ENCODE peak calls at places on chromosomes 6 and 20, in five cellular contexts. G is endodermal cell, C is heart right ventricle, J is uterus, F is small intestine. D is an unnamed sample.

GRCh38 chr6:170291271-170292110 is 613 bp upstream of the DLL1 start:
- DNase-seq in F (no peak), G (peak; percentile 91), J (peak; percentile 75), C (peak; percentile 82), D (peak; percentile 57)

GRCh38 chr6:154806804-154807203 is 73.6 kb downstream of the SCAF8 start:
- DNase-seq in F (no peak), G (no peak), J (no peak), C (no peak), D (no peak)

GRCh38 chr6:157054531-157054979 is 268.8 kb downstream of the TMEM242 start:
- DNase-seq in C (no peak), F (peak; percentile 71), G (no peak), J (no peak), D (no peak)

GRCh38 chr6:37667050-37667814 is 30.5 kb downstream of the MDGA1 start:
- DNase-seq in G (no peak), F (no peak), C (no peak), J (no peak), D (no peak)

GRCh38 chr6:37787216-37787615 is 32.3 kb upstream of the ZFAND3 start:
- DNase-seq in F (peak; percentile 23), C (no peak), J (no peak), G (no peak), D (no peak)

GRCh38 chr6:134658596-134658995 is 291.3 kb downstream of the ALDH8A1 start:
- DNase-seq in C (no peak), J (no peak), F (no peak), G (no peak), D (no peak)

GRCh38 chr6:148723484-148723883 is 23.3 kb upstream of the UST start:
- DNase-seq in J (no peak), G (no peak), C (no peak), F (no peak), D (no peak)

GRCh38 chr6:99348823-99349619 is 453 bp downstream of the FAXC start:
- DNase-seq in G (peak; percentile 86), C (no peak), F (no peak), J (peak; percentile 18), D (no peak)

GRCh38 chr6:75397806-75398465 is 95.7 kb downstream of the FILIP1 start:
- DNase-seq in J (no peak), C (no peak), F (no peak), G (no peak), D (no peak)

GRCh38 chr6:47147175-47147727 is 105.1 kb upstream of the ADGRF1 start:
- DNase-seq in G (no peak), C (no peak), F (no peak), J (no peak), D (no peak)

DNA sequence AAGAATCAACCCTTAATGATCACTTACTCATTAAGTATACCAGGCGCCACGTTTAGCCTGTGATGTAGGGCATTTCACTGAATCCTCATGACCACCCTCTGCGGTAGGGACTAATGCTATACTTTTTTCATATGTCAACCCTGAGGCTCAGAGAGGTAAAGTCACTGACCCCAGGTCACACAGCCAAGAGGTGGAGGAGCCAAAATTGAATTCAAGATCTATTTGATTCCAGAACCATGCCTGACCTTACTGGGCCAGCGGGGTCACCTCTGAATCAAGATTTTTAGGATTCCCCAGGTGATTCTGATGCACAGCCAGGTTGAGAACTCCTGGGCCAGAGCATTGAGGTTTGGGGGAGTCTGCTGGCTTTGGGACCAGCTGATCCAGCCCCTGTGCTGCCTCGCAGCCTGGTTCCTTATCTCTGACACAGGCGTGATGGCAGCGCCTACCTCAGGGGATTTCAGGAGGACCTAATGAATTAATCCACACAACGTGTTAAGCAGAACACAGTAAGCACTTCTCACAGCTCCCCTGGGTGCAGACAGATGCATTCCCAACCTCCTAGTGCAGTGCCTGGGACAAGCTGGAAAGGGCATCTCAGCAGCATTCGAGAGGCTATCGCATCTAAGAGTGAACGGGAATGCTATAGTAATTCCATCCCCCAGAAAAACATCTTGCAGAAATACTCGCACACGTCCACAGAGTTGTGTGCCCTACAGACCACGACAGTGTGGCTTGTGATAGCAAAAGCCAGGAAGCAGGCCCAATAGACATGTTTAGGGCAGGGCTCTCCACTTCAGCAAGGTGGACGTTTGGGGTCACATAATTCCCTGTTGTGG is 101.4 kb upstream of the PTPN1 start:
- DNase-seq in G (no peak), C (no peak), J (no peak), F (no peak), D (no peak)
- H3K27ac ChIP-seq in G (no peak overlapping the region), C (peak overlapping the region; percentile 20), J (peak overlapping the region; percentile 67), F (no peak overlapping the region), D (peak overlapping the region; percentile 57)

DNA sequence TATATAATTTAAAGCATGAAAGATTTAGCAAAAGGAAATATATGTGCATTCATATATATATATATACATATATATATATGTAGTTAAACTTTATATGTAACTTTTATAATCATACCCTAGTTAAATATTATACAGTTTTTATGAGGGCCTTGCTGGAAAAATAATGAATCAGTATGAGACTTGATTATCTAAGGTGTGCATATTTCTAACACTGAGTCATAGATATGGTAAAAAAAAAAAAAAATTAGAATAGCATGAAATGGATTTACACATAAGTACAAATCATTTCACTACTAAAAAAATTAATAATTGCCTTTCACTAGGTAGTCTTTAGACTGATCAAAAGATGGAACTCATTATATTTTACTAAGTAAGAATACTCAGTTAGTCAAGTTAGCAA is 51.3 kb upstream of the DST start:
- DNase-seq in J (no peak), C (no peak), G (no peak), F (peak; percentile 73), D (no peak)
- H3K4me1 ChIP-seq in J (peaks cover 4% of the 10 kb centered on the region), C (no peaks in the 10 kb centered on the region), G (peaks cover 11% of the 10 kb centered on the region), F (no peaks in the 10 kb centered on the region), D (no peaks in the 10 kb centered on the region)

GRCh38 chr20:36148439-36148838 is 6.1 kb upstream of the EPB41L1 start:
- DNase-seq in F (no peak), C (no peak), G (no peak), J (no peak), D (no peak)
- H3K27ac ChIP-seq in F (no peak overlapping the region), C (no peak overlapping the region), G (no peak overlapping the region), J (no peak overlapping the region), D (no peak overlapping the region)

GRCh38 chr6:139368661-139369060 is 5.8 kb downstream of the CITED2 start:
- DNase-seq in C (no peak), G (peak; percentile 58), J (no peak), F (no peak), D (no peak)
- H3K4me1 ChIP-seq in C (no peaks in the 10 kb centered on the region), G (peaks cover 16% of the 10 kb centered on the region), J (no peaks in the 10 kb centered on the region), F (no peaks in the 10 kb centered on the region), D (peaks cover 10% of the 10 kb centered on the region)

GRCh38 chr20:48932375-48932941 is 10.9 kb downstream of the ARFGEF2 start:
- DNase-seq in F (peak; percentile 90), J (no peak), G (no peak), C (no peak), D (no peak)
- H3K27ac ChIP-seq in F (peak overlapping the region; percentile 74), J (no peak overlapping the region), G (no peak overlapping the region), C (peak overlapping the region; percentile 19), D (peak overlapping the region; percentile 64)

DNA sequence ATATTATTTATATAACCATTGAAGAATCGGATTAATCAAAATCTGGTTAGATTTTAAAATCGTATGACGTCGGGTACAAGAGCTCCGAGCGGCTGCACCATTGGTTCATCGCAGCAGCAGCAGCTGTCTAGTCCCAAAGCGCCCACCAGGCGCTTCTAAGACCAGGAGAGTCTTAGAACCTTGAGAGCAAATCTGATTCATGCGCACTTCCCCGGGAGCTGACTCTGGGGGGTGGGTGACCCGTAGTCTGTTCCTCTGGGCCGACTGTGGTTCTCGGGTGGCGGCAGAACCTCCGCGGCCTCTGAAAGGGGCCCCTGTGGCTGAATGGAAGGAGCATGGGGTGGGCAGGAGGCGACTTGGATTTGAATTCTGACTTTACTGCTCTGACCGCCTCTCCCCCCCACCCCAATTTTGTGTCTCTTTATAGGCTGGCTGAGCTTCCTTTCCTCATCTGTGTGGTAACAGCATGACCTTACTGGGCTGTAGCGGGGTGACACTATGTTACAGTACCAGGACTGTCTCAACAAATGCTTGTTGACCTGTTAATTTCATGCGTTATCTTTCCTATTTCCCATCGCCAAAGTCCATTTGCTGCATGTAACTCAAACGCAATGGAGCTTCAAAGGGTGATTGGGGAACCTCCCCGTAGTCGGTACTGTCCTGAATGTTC is 119.7 kb downstream of the RTN4IP1 start:
- DNase-seq in G (peak; percentile 71), J (no peak), F (peak; percentile 56), C (no peak), D (peak; percentile 36)
- H3K4me1 ChIP-seq in G (peaks cover 3% of the 10 kb centered on the region), J (no peaks in the 10 kb centered on the region), F (no peaks in the 10 kb centered on the region), C (peaks cover 9% of the 10 kb centered on the region), D (no peaks in the 10 kb centered on the region)

DNA sequence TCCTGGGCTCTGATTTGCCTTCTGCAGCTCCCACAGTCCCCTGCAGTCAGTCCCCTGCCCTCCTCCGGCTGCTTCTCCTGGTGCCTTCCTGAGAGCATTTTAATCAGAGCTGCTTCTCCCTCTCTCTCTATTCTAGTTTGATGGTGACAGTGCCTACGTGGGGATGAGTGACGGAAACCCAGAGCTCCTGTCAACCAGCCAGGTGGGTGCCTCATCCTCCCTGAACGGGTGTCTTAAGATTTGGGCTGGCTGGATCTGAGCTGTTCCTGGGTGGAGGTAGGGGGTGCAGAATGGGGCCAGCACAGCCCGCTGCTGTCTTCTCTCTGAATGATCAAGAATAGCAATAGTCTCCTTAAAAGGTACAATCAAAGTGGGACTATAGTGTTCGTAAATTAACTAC is 58.6 kb downstream of the TOX2 start:
- DNase-seq in J (no peak), F (no peak), C (no peak), G (no peak), D (peak; percentile 11)
- H3K27ac ChIP-seq in J (no peak overlapping the region), F (no peak overlapping the region), C (no peak overlapping the region), G (no peak overlapping the region), D (no peak overlapping the region)

D was measured in Peyer's patch.